ENCODE peak calls at places on chromosome 12, in five cellular contexts. Q is endothelial cell of umbilical vein, S is astrocyte, Y is neural progenitor cell, D is keratinocyte. W is an unnamed sample.
A peak's percentile ranks its signal among the peaks of the same experiment; 100 is the strongest.

GRCh38 chr12:64759035-64759894 is at the start of gene GNS:
- DNase-seq in S (peak; percentile 79), Y (peak; percentile 97), D (peak; percentile 61), Q (peak; percentile 98), W (peak; percentile 93)

GRCh38 chr12:106329231-106329985 is 26.9 kb downstream of the TCP11L2 start:
- DNase-seq in S (no peak), Y (no peak), Q (no peak), D (no peak), W (no peak)

GRCh38 chr12:127503221-127503620 is 763.7 kb upstream of the TMEM132C start:
- DNase-seq in D (no peak), Y (no peak), Q (no peak), S (no peak), W (no peak)

GRCh38 chr12:97556201-97556824 is 93.7 kb downstream of the RMST start:
- DNase-seq in Q (peak; percentile 73), Y (peak; percentile 31), D (no peak), S (peak; percentile 89), W (no peak)

GRCh38 chr12:72133497-72134055 is 138.6 kb upstream of the TRHDE start:
- DNase-seq in S (no peak), Q (no peak), Y (peak; percentile 3), D (no peak), W (peak; percentile 4)

GRCh38 chr12:6925543-6926279 is 2.0 kb upstream of the ATN1 start:
- DNase-seq in Q (peak; percentile 80), S (peak; percentile 95), Y (peak; percentile 77), D (no peak), W (peak; percentile 81)

GRCh38 chr12:50555471-50555885 is 50.7 kb downstream of the DIP2B start:
- DNase-seq in S (no peak), D (no peak), Q (no peak), Y (no peak), W (no peak)

GRCh38 chr12:52496590-52497071 is 3.6 kb upstream of the KRT6A start:
- DNase-seq in Y (peak; percentile 60), S (peak; percentile 75), D (peak; percentile 96), Q (no peak), W (peak; percentile 32)

GRCh38 chr12:66964629-66965028 is 285.8 kb upstream of the GRIP1 start:
- DNase-seq in S (peak; percentile 85), D (no peak), Y (no peak), Q (no peak), W (no peak)

DNA sequence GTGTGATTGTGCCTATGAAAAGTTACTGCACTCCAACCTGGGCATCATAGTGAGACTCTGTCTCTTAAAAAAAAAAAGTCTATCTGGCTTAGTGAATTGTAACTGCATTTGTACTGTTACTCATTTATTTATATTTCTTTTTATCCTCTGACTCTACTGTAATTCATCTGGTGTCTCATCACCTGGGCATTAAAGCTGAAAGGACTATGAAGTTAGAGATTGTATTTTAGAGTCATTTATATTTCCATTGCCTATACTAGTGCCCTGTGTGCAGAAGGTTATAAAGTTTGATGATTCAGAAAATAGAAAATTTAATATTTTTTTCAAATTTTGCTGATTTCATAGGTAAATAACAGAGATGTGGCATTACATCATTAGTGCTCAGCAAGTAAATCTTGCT is 30.2 kb downstream of the BICDL1 start:
- DNase-seq in Y (no peak), Q (no peak), D (no peak), S (no peak), W (no peak)
- H3K4me3 ChIP-seq in Y (no peak overlapping the region), Q (no peak overlapping the region), D (no peak overlapping the region), S (no peak overlapping the region), W (no peak overlapping the region)

GRCh38 chr12:119302334-119303132 is 32.0 kb upstream of the CCDC60 start:
- DNase-seq in D (no peak), Y (peak; percentile 87), Q (no peak), S (no peak), W (peak; percentile 19)
- TF ChIP-seq CTCF in D (no peak), Y (peak; percentile 16), Q (no peak), S (no peak), W (no peak)

GRCh38 chr12:124295431-124296058 is 652 bp downstream of the RFLNA start:
- DNase-seq in S (no peak), Q (no peak), Y (peak; percentile 44), D (no peak), W (no peak)
- TF ChIP-seq EZH2 in S (no peak), Q (no peak), Y (peak; percentile 37), D (peak; percentile 78), W (no peak)

GRCh38 chr12:30200864-30201263 is 417.1 kb upstream of the TMTC1 start:
- DNase-seq in Q (peak; percentile 4), S (no peak), D (no peak), Y (no peak), W (no peak)

GRCh38 chr12:30203981-30204380 is 420.2 kb upstream of the TMTC1 start:
- DNase-seq in Q (no peak), D (no peak), Y (no peak), S (no peak), W (no peak)

GRCh38 chr12:30202521-30203259 is 418.9 kb upstream of the TMTC1 start:
- DNase-seq in S (no peak), Y (no peak), Q (no peak), D (no peak), W (no peak)

GRCh38 chr12:30197392-30198047 is 413.8 kb upstream of the TMTC1 start:
- DNase-seq in Y (no peak), D (no peak), Q (no peak), S (peak; percentile 77), W (peak; percentile 36)

GRCh38 chr12:30201301-30202160 is 417.8 kb upstream of the TMTC1 start:
- DNase-seq in Y (no peak), S (no peak), Q (peak; percentile 24), D (no peak), W (no peak)
- H3K4me3 ChIP-seq in Y (no peak overlapping the region), S (peak overlapping the region; percentile 45), Q (no peak overlapping the region), D (no peak overlapping the region), W (no peak overlapping the region)

DNA sequence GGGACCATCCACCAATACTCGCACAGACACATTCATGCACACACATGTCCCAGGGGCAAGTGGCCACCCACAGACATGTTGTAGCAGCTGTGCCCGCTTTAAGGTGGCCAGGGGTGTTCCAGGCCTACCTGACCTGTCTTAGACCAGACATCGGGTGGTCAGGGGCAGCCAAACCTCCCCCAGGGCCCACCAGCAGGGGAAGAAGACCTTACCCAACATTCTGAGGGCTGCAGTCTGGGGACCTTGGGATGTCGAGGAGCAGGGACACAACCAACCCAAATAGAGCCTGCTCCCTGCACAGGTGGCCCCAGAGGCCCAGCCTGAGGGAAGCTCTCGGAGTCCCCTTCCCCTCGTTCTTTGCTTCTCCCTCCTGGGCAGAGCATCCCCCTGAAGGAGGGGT is 1.7 kb upstream of the TMEM119 start:
- DNase-seq in Y (no peak), D (no peak), Q (no peak), S (no peak), W (no peak)
- TF ChIP-seq CTCF in Y (no peak), D (no peak), Q (no peak), S (no peak), W (no peak)

GRCh38 chr12:31118347-31118830 is 44.7 kb downstream of the DDX11 start:
- DNase-seq in D (no peak), Q (no peak), S (no peak), Y (peak; percentile 68), W (peak; percentile 63)
- TF ChIP-seq EZH2 in D (no peak), Q (no peak), S (no peak), Y (no peak), W (no peak)

DNA sequence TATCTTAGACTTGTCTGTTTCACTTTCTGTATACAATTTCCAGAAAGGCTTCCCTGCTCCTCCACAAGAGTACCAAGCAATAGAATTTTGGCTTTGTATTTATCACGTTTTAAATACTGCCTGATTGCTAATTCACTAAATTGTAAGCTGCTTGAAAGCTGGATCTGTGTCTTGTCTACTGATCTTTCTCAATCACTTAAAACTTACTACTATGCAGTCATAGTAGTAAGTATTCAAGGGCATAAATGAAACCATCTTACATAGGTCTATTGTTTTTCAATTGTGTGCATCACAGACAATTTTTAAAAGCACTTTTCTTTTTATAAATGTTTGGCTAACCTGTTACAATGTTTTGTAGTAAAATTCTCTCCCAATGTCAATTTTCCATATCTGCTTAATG is 1.2 kb upstream of the GLIPR1L2 start:
- DNase-seq in Q (peak; percentile 9), Y (no peak), S (peak; percentile 0), D (no peak), W (no peak)
- H3K4me3 ChIP-seq in Q (no peak overlapping the region), Y (peak overlapping the region; percentile 51), S (no peak overlapping the region), D (no peak overlapping the region), W (peak overlapping the region; percentile 56)

GRCh38 chr12:78586790-78587189 is 277.8 kb upstream of the SYT1 start:
- DNase-seq in Y (no peak), Q (no peak), S (no peak), D (no peak), W (no peak)

GRCh38 chr12:78580296-78580695 is 284.3 kb upstream of the SYT1 start:
- DNase-seq in D (no peak), Y (no peak), Q (peak; percentile 8), S (no peak), W (peak; percentile 17)

GRCh38 chr12:78585132-78585531 is 279.4 kb upstream of the SYT1 start:
- DNase-seq in D (no peak), Y (no peak), Q (no peak), S (no peak), W (no peak)

GRCh38 chr12:78584695-78585094 is 279.9 kb upstream of the SYT1 start:
- DNase-seq in Q (no peak), S (no peak), Y (peak; percentile 77), D (no peak), W (peak; percentile 46)
- TF ChIP-seq CTCF in Q (no peak), S (no peak), Y (peak; percentile 77), D (peak; percentile 25), W (peak; percentile 44)

W was measured in A673.